ENCODE peak calls at places on chromosomes 12 and 14, in four cellular contexts. One of them, this sample, is unnamed.

GRCh38 chr14:59918824-59919581 is 941 bp upstream of the LRRC9 start:
- DNase-seq in mammary epithelial cell: no peak
- DNase-seq in lower lobe of right lung: peak
- DNase-seq in ovary: no peak
- DNase-seq in this sample: no peak

GRCh38 chr14:102774391-102775153 is 2.7 kb upstream of the TRAF3 start:
- DNase-seq in mammary epithelial cell: peak
- DNase-seq in lower lobe of right lung: no peak
- DNase-seq in ovary: peak
- DNase-seq in this sample: no peak

GRCh38 chr12:67456281-67456918 is 187.2 kb downstream of the CAND1 start:
- DNase-seq in mammary epithelial cell: peak
- DNase-seq in lower lobe of right lung: no peak
- DNase-seq in ovary: peak
- DNase-seq in this sample: no peak

GRCh38 chr14:38143651-38144505 is 63.8 kb upstream of the SSTR1 start:
- DNase-seq in mammary epithelial cell: no peak
- DNase-seq in lower lobe of right lung: no peak
- DNase-seq in ovary: no peak
- DNase-seq in this sample: no peak

GRCh38 chr14:34340226-34340625 is 121.8 kb downstream of the SPTSSA start:
- DNase-seq in mammary epithelial cell: peak
- DNase-seq in lower lobe of right lung: no peak
- DNase-seq in ovary: no peak
- DNase-seq in this sample: no peak

GRCh38 chr14:36647827-36648753 is 13.6 kb upstream of the PAX9 start:
- DNase-seq in mammary epithelial cell: peak
- DNase-seq in lower lobe of right lung: no peak
- DNase-seq in ovary: no peak
- DNase-seq in this sample: no peak

GRCh38 chr12:110933326-110933974 is 13.1 kb upstream of the MYL2 start:
- DNase-seq in mammary epithelial cell: no peak
- DNase-seq in lower lobe of right lung: no peak
- DNase-seq in ovary: no peak
- DNase-seq in this sample: peak

GRCh38 chr14:56005580-56006053 is 112.6 kb upstream of the PELI2 start:
- DNase-seq in mammary epithelial cell: no peak
- DNase-seq in lower lobe of right lung: no peak
- DNase-seq in ovary: peak
- DNase-seq in this sample: no peak

GRCh38 chr12:128840862-128841468 is 12.3 kb upstream of the GLT1D1 start:
- DNase-seq in mammary epithelial cell: no peak
- DNase-seq in lower lobe of right lung: no peak
- DNase-seq in ovary: no peak
- DNase-seq in this sample: no peak

GRCh38 chr12:103783744-103784664 is 57.0 kb downstream of the NT5DC3 start:
- DNase-seq in mammary epithelial cell: peak
- DNase-seq in lower lobe of right lung: no peak
- DNase-seq in ovary: no peak
- DNase-seq in this sample: no peak

GRCh38 chr14:100076630-100077029 is 11.4 kb downstream of the EVL start:
- DNase-seq in mammary epithelial cell: peak
- DNase-seq in lower lobe of right lung: peak
- DNase-seq in ovary: no peak
- DNase-seq in this sample: no peak

GRCh38 chr14:103066399-103066798 is 9.1 kb upstream of the CDC42BPB start:
- DNase-seq in mammary epithelial cell: no peak
- DNase-seq in lower lobe of right lung: no peak
- DNase-seq in ovary: peak
- DNase-seq in this sample: no peak

GRCh38 chr14:61973981-61974380 is 211.8 kb downstream of the SNAPC1 start:
- DNase-seq in mammary epithelial cell: peak
- DNase-seq in lower lobe of right lung: no peak
- DNase-seq in ovary: no peak
- DNase-seq in this sample: no peak

GRCh38 chr14:34049769-34050168 is 98.9 kb upstream of the EGLN3 start:
- DNase-seq in mammary epithelial cell: no peak
- DNase-seq in lower lobe of right lung: no peak
- DNase-seq in ovary: no peak
- DNase-seq in this sample: no peak

GRCh38 chr12:112870267-112870980 is 36.3 kb upstream of the OAS1 start:
- DNase-seq in mammary epithelial cell: no peak
- DNase-seq in lower lobe of right lung: no peak
- DNase-seq in ovary: no peak
- DNase-seq in this sample: peak

GRCh38 chr12:124856842-124857178 is 6.9 kb downstream of the SCARB1 start:
- DNase-seq in mammary epithelial cell: no peak
- DNase-seq in lower lobe of right lung: no peak
- DNase-seq in ovary: no peak
- DNase-seq in this sample: no peak

GRCh38 chr12:124857921-124858461 is 5.7 kb downstream of the SCARB1 start:
- DNase-seq in mammary epithelial cell: no peak
- DNase-seq in lower lobe of right lung: no peak
- DNase-seq in ovary: no peak
- DNase-seq in this sample: no peak

GRCh38 chr12:124854637-124855184 is 9.0 kb downstream of the SCARB1 start:
- DNase-seq in mammary epithelial cell: no peak
- DNase-seq in lower lobe of right lung: no peak
- DNase-seq in ovary: peak
- DNase-seq in this sample: no peak

GRCh38 chr12:124855275-124855957 is 8.2 kb downstream of the SCARB1 start:
- DNase-seq in mammary epithelial cell: no peak
- DNase-seq in lower lobe of right lung: no peak
- DNase-seq in ovary: peak
- DNase-seq in this sample: no peak

GRCh38 chr12:124856132-124856841 is 7.4 kb downstream of the SCARB1 start:
- DNase-seq in mammary epithelial cell: no peak
- DNase-seq in lower lobe of right lung: no peak
- DNase-seq in ovary: peak
- DNase-seq in this sample: no peak
- H3K27ac ChIP-seq in mammary epithelial cell: no peak
- H3K27ac ChIP-seq in lower lobe of right lung: no peak
- H3K27ac ChIP-seq in ovary: peak
- H3K27ac ChIP-seq in this sample: no peak

DNA sequence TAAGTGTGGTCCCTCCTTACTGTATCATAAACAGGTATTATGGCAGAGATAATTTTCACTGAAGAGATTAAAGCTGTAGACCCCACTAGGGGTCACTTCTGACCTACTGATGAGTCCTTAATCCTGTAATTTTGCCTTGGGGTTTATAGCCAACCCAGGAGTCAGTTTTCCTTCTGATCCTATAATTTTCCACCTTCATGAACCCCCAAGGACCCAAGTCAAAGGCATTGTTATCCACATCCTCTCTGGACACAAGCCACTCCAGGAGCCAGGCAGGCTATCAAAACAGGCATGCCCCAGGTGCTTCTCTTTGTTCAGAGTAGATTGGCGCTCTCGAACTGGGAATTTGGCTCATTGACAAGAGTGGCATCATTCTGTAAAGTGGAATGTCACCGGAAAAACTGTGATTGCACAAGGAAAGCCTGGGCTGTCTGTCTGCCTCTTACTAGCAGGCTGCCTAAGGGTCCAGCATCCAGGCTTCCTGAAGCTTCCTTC is 1523.3 kb upstream of the FLRT2 start:
- DNase-seq in mammary epithelial cell: no peak
- DNase-seq in lower lobe of right lung: no peak
- DNase-seq in ovary: no peak
- DNase-seq in this sample: no peak
- TF ChIP-seq CTCF in mammary epithelial cell: no peak
- TF ChIP-seq CTCF in lower lobe of right lung: no peak
- TF ChIP-seq CTCF in ovary: no peak
- TF ChIP-seq CTCF in this sample: no peak

GRCh38 chr12:49190317-49190716 is 1.4 kb upstream of the TUBA1A start:
- DNase-seq in mammary epithelial cell: no peak
- DNase-seq in lower lobe of right lung: no peak
- DNase-seq in ovary: no peak
- DNase-seq in this sample: no peak

GRCh38 chr12:49187184-49187583 is 1.7 kb downstream of the TUBA1A start:
- DNase-seq in mammary epithelial cell: peak
- DNase-seq in lower lobe of right lung: no peak
- DNase-seq in ovary: peak
- DNase-seq in this sample: no peak

GRCh38 chr12:49188916-49189367 is at the start of gene TUBA1A:
- DNase-seq in mammary epithelial cell: peak
- DNase-seq in lower lobe of right lung: peak
- DNase-seq in ovary: peak
- DNase-seq in this sample: peak

GRCh38 chr12:49188205-49188915 is 520 bp downstream of the TUBA1A start:
- DNase-seq in mammary epithelial cell: peak
- DNase-seq in lower lobe of right lung: peak
- DNase-seq in ovary: peak
- DNase-seq in this sample: peak

DNA sequence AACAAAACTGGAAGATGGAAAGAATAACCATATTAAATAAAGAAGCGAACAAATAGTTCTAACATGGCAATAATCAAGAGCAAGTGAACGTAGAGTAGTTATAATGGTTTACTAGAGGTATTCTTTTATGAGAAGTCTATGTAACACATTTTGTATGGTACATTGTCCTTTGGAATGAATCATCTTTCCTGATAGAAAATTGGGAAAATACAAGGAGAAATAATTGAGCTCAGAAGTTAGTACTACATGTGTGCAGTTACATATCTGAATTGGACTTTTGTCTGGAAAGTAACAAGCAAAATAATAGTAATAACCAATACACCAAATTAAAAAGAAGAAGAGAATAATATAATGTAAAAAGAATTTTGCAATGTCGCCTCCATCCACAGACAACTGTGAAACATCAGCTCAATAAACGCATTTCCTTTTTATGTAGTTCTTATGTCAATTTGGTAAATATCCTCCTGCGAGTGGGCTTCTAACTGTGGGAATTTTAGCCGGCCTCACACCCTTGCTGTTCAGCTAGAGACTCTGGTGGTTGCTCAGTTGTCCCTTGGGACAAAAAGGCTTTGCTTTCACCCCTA is 943 bp upstream of the TUBA1A start:
- DNase-seq in mammary epithelial cell: no peak
- DNase-seq in lower lobe of right lung: no peak
- DNase-seq in ovary: no peak
- DNase-seq in this sample: no peak
- H3K4me3 ChIP-seq in mammary epithelial cell: peak
- H3K4me3 ChIP-seq in lower lobe of right lung: peak
- H3K4me3 ChIP-seq in ovary: peak
- H3K4me3 ChIP-seq in this sample: peak

GRCh38 chr12:8452976-8453616 is 2.7 kb upstream of the CLEC6A start:
- DNase-seq in mammary epithelial cell: no peak
- DNase-seq in lower lobe of right lung: peak
- DNase-seq in ovary: no peak
- DNase-seq in this sample: no peak
- H3K27ac ChIP-seq in mammary epithelial cell: no peak
- H3K27ac ChIP-seq in lower lobe of right lung: no peak
- H3K27ac ChIP-seq in ovary: no peak
- H3K27ac ChIP-seq in this sample: no peak

GRCh38 chr12:7108928-7109920 is at the start of gene C1RL:
- DNase-seq in mammary epithelial cell: peak
- DNase-seq in lower lobe of right lung: peak
- DNase-seq in ovary: peak
- DNase-seq in this sample: peak
- TF ChIP-seq CTCF in mammary epithelial cell: peak
- TF ChIP-seq CTCF in lower lobe of right lung: peak
- TF ChIP-seq CTCF in ovary: peak
- TF ChIP-seq CTCF in this sample: peak

This sample was measured in coronary artery.